ENCODE peak calls at places on chromosome X, in four cellular contexts. D is astrocyte of the cerebellum, J is fibroblast of lung, R is NB4. P is an unnamed sample.

GRCh38 chrX:19585370-19586082 is 70.2 kb upstream of the MAP3K15 start:
- DNase-seq in D (no peak), J (no peak), R (no peak), P (no peak)

GRCh38 chrX:47610506-47610905 is 9.2 kb downstream of the SYN1 start:
- DNase-seq in D (no peak), J (no peak), R (no peak), P (no peak)

GRCh38 chrX:25343060-25343459 is 327.3 kb upstream of the ARX start:
- DNase-seq in D (no peak), J (no peak), R (no peak), P (no peak)

GRCh38 chrX:100680756-100681155 is 36.8 kb downstream of the SRPX2 start:
- DNase-seq in D (no peak), J (no peak), R (no peak), P (no peak)

GRCh38 chrX:50067435-50068292 is 133.1 kb downstream of the AKAP4 start:
- DNase-seq in D (peak; percentile 13), J (peak; percentile 40), R (no peak), P (no peak)

GRCh38 chrX:79140731-79141130 is 3.8 kb upstream of the GPR174 start:
- DNase-seq in D (no peak), J (no peak), R (no peak), P (no peak)

GRCh38 chrX:107766470-107767140 is 9.0 kb downstream of the TSC22D3 start:
- DNase-seq in D (no peak), J (peak; percentile 48), R (peak; percentile 53), P (no peak)

GRCh38 chrX:38102875-38103274 is 96.5 kb downstream of the SYTL5 start:
- DNase-seq in D (no peak), J (no peak), R (no peak), P (no peak)

GRCh38 chrX:11064276-11064675 is 46.9 kb upstream of the HCCS start:
- DNase-seq in D (no peak), J (no peak), R (no peak), P (no peak)

GRCh38 chrX:34586507-34586906 is 70.6 kb downstream of the TMEM47 start:
- DNase-seq in D (no peak), J (no peak), R (no peak), P (no peak)

GRCh38 chrX:94430091-94430490 is 756.1 kb downstream of the FAM133A start:
- DNase-seq in D (no peak), J (no peak), R (no peak), P (no peak)

GRCh38 chrX:38561126-38561868 is at the start of gene TSPAN7:
- DNase-seq in D (no peak), J (peak; percentile 66), R (no peak), P (no peak)

GRCh38 chrX:2707334-2707760 is 16.3 kb downstream of the CD99 start:
- DNase-seq in D (no peak), J (peak; percentile 86), R (peak; percentile 91), P (peak; percentile 89)

GRCh38 chrX:100615015-100615414 is 21.6 kb downstream of the TSPAN6 start:
- DNase-seq in D (peak; percentile 24), J (peak; percentile 67), R (peak; percentile 3), P (peak; percentile 17)

GRCh38 chrX:44462851-44463250 is 79.8 kb downstream of the FUNDC1 start:
- DNase-seq in D (no peak), J (peak; percentile 2), R (no peak), P (no peak)

GRCh38 chrX:97685753-97686152 is 802.0 kb downstream of the RPA4 start:
- DNase-seq in D (peak; percentile 2), J (peak; percentile 47), R (peak; percentile 28), P (no peak)

GRCh38 chrX:49171752-49172279 is at the start of gene PLP2:
- DNase-seq in D (no peak), J (peak; percentile 39), R (peak; percentile 84), P (no peak)

GRCh38 chrX:38804481-38805293 is 3.4 kb downstream of the MID1IP1 start:
- DNase-seq in D (no peak), J (no peak), R (peak; percentile 47), P (no peak)

GRCh38 chrX:147565239-147565638 is 346.5 kb upstream of the FMR1 start:
- DNase-seq in D (no peak), J (peak; percentile 15), R (no peak), P (no peak)

GRCh38 chrX:12721042-12721441 is 70.2 kb upstream of the PRPS2 start:
- DNase-seq in D (no peak), J (no peak), R (peak; percentile 34), P (no peak)

GRCh38 chrX:39640866-39641265 is 456.9 kb downstream of the BCOR start:
- DNase-seq in D (no peak), J (no peak), R (no peak), P (no peak)

GRCh38 chrX:153924149-153924861 is 1.8 kb downstream of the ARHGAP4 start:
- DNase-seq in D (no peak), J (peak; percentile 53), R (peak; percentile 87), P (no peak)
- TF ChIP-seq CTCF in D (peak; percentile 4), J (peak; percentile 13), R (peak; percentile 42), P (peak; percentile 30)

GRCh38 chrX:53084043-53084570 is 1.9 kb downstream of the TSPYL2 start:
- DNase-seq in D (no peak), J (no peak), R (no peak), P (no peak)
- H3K4me3 ChIP-seq in D (no peak overlapping the region), J (no peak overlapping the region), R (no peak overlapping the region), P (no peak overlapping the region)

DNA sequence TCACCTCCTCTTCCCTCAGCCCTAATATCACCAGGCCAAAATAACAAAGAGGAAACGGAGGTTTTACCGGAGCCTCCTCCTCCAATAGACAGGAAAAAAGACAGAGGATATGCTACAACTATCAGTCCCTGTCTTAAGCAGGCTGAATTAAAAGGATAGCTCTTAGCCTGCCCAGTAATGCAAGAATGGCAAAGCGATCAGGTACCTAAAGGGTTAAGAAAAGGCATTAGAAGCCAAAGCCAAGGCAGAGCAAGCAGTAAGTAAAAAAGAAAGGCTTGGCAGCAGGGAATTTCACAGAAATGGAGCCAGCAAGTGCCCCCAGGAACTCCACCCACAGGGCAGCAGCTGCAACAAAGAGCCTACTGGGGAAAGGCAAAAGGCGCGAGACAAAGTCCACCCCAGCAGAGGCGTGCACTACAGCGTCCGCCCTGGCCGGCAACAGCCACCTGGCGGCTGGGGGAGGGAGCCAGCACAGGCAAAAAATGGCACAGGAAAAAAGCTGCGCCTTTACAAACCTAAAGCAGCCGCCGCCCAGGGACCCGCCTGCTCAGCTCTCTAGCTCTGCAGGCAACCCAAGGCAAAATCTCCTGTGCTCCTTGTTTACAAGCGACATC is 220.6 kb upstream of the ZC4H2 start:
- DNase-seq in D (no peak), J (no peak), R (no peak), P (no peak)
- TF ChIP-seq CTCF in D (no peak), J (no peak), R (no peak), P (no peak)

DNA sequence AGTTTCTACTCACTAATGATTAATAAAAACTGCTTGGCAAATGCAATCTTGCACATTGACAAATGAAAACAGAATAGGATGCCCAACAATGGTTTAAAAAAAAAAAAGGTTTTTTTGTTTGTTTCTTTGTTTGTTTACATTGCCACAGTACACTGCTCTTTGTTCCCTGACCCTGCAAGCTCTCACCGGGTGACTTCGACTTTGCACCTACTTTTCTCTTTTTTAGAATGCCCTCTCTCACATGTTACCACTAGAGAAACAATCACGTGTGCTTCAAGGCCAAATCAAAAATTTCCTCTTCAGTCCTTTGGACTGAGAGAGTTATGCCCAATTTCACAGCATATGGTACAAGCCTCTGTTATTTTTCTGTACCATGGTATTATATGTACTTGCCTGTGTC is 101.5 kb downstream of the DMD start:
- DNase-seq in D (no peak), J (no peak), R (no peak), P (no peak)
- H3K4me3 ChIP-seq in D (no peak overlapping the region), J (no peak overlapping the region), R (no peak overlapping the region), P (no peak overlapping the region)

GRCh38 chrX:119693032-119693995 is at the start of gene SEPTIN6:
- DNase-seq in D (peak; percentile 20), J (peak; percentile 58), R (peak; percentile 92), P (no peak)

GRCh38 chrX:119695535-119696050 is 2.6 kb upstream of the SEPTIN6 start:
- DNase-seq in D (no peak), J (no peak), R (no peak), P (no peak)

GRCh38 chrX:119693996-119694451 is 1.1 kb upstream of the SEPTIN6 start:
- DNase-seq in D (no peak), J (no peak), R (no peak), P (no peak)

GRCh38 chrX:119696251-119696890 is 3.4 kb upstream of the SEPTIN6 start:
- DNase-seq in D (no peak), J (no peak), R (no peak), P (no peak)

GRCh38 chrX:119694601-119695534 is 1.9 kb upstream of the SEPTIN6 start:
- DNase-seq in D (no peak), J (no peak), R (no peak), P (no peak)
- TF ChIP-seq CTCF in D (peak; percentile 3), J (no peak), R (no peak), P (no peak)

DNA sequence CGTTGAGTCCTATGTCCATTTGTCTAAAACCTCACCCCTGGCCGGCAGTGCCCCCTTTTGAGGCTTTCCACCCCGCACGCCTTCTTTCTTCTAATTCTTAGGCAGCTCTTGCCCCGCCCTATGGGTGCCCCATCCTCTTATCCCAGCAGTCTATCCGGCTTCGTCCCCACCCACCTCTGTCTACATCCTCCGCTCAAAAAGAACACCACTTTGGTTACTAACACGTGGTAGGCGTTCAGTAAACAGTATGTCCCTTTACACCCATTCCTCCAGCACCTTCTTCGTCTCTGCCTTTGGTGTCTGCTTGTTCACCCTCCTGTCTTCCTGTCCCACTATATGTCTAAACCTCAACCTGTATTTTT is 39.2 kb downstream of the STARD8 start:
- DNase-seq in D (no peak), J (peak; percentile 32), R (peak; percentile 88), P (no peak)
- H3K4me3 ChIP-seq in D (peak overlapping the region; percentile 28), J (peak overlapping the region; percentile 17), R (peak overlapping the region; percentile 62), P (peak overlapping the region; percentile 42)

DNA sequence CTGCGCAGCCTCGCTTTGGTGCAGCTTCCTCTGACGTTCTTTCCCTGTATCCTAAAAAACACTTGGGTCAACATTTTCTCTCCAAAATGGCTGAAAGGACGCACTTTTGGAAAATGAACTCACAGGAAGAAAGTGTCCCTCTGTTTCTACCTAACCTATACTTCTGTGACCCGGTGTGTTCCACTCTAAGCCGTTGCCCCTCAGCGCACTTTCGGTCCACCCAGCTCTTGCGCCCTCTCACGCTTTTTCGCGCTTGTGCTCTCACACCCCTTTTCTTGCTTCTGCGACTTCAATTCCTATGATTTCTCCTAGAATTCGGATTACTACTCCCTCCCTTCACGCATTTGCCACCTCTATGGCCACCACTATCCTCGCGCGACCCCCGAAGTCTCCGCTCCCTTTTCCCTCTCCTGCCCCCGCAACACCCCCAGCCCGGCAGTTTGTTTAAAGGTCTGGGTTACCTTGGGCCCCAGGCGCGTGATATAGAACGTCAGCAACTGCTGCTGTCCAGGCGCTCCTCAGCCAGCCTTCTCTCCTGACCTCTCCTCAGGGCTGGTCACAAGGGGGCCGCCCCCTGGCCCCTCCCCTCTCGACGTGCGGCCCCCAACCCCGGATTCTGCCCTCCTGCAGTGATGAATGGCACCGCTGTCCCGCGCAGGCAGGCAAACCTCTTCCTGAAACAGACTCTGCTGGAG is at the start of gene USP51:
- DNase-seq in D (no peak), J (peak; percentile 59), R (peak; percentile 55), P (no peak)
- TF ChIP-seq CTCF in D (no peak), J (no peak), R (no peak), P (peak; percentile 3)

GRCh38 chrX:118666521-118666920 is 60.9 kb upstream of the IL13RA1 start:
- DNase-seq in D (no peak), J (peak; percentile 4), R (no peak), P (no peak)
- H3K4me3 ChIP-seq in D (no peak overlapping the region), J (no peak overlapping the region), R (no peak overlapping the region), P (no peak overlapping the region)